ENCODE peak calls at places on chromosomes 11 and 22, in nine cellular contexts. W is left lung, U is kidney, J is GM06990, Z is transverse colon, O is neuronal stem cell, C is HCT116, T is colonic mucosa, V is pancreas. R is an unnamed sample. For H3K36me3, the result is how much of the 10 kb centered on the place peaks cover.

GRCh38 chr22:40044102-40044869 is 49.5 kb downstream of the FAM83F start:
- DNase-seq in W (peak), Z (peak), O (peak), T (peak), J (peak), C (peak), V (peak), U (peak), R (peak)

GRCh38 chr11:32615422-32615821 is 31.8 kb downstream of the EIF3M start:
- DNase-seq in T (no peak), C (no peak), W (no peak), U (no peak), J (no peak), O (no peak), V (no peak), Z (no peak), R (no peak)

GRCh38 chr11:103202048-103202651 is 92.9 kb downstream of the DYNC2H1 start:
- DNase-seq in O (peak), W (no peak), U (no peak), T (no peak), V (no peak), J (no peak), C (peak), Z (no peak), R (no peak)

GRCh38 chr11:30092518-30092917 is 75.7 kb upstream of the KCNA4 start:
- DNase-seq in W (no peak), V (no peak), Z (no peak), U (no peak), J (no peak), C (no peak), T (no peak), O (no peak), R (no peak)

GRCh38 chr11:4544891-4545290 is at the start of gene OR52M1:
- DNase-seq in J (no peak), W (no peak), T (no peak), O (no peak), Z (no peak), C (no peak), V (no peak), U (no peak), R (no peak)

GRCh38 chr11:29231586-29231985 is 785.2 kb downstream of the KCNA4 start:
- DNase-seq in O (no peak), V (no peak), J (no peak), T (no peak), C (no peak), Z (no peak), W (no peak), U (no peak), R (no peak)

GRCh38 chr11:69930081-69931059 is 111.2 kb upstream of the FGF3 start:
- DNase-seq in W (peak), Z (no peak), J (no peak), O (no peak), U (peak), V (no peak), C (no peak), T (no peak), R (no peak)

GRCh38 chr22:43319661-43320486 is 23.3 kb downstream of the SCUBE1 start:
- DNase-seq in T (no peak), Z (no peak), J (no peak), U (no peak), V (no peak), O (no peak), W (no peak), C (no peak), R (no peak)

GRCh38 chr22:45199723-45200122 is 36.0 kb downstream of the NUP50 start:
- DNase-seq in W (no peak), Z (no peak), T (no peak), O (no peak), V (no peak), U (peak), C (no peak), J (no peak), R (no peak)

GRCh38 chr22:48874956-48875355 is 952.7 kb downstream of the BRD1 start:
- DNase-seq in J (no peak), W (no peak), C (no peak), V (no peak), T (no peak), O (no peak), U (no peak), Z (no peak), R (no peak)

GRCh38 chr22:20952544-20953341 is 14.3 kb upstream of the AIFM3 start:
- DNase-seq in T (peak), O (no peak), J (no peak), U (no peak), V (no peak), W (no peak), C (no peak), Z (peak), R (peak)
- H3K36me3 ChIP-seq in T (under half), O (under half), J (under half), U (under half), V (under half), W (under half), C (under half), Z (under half), R (under half)

GRCh38 chr11:501001-501682 is 5.9 kb downstream of the RNH1 start:
- DNase-seq in V (no peak), W (no peak), Z (no peak), O (no peak), U (no peak), C (no peak), T (no peak), J (no peak), R (no peak)
- H3K36me3 ChIP-seq in V (under half), W (under half), Z (under half), O (half or more), U (under half), C (under half), T (under half), J (under half), R (half or more)

DNA sequence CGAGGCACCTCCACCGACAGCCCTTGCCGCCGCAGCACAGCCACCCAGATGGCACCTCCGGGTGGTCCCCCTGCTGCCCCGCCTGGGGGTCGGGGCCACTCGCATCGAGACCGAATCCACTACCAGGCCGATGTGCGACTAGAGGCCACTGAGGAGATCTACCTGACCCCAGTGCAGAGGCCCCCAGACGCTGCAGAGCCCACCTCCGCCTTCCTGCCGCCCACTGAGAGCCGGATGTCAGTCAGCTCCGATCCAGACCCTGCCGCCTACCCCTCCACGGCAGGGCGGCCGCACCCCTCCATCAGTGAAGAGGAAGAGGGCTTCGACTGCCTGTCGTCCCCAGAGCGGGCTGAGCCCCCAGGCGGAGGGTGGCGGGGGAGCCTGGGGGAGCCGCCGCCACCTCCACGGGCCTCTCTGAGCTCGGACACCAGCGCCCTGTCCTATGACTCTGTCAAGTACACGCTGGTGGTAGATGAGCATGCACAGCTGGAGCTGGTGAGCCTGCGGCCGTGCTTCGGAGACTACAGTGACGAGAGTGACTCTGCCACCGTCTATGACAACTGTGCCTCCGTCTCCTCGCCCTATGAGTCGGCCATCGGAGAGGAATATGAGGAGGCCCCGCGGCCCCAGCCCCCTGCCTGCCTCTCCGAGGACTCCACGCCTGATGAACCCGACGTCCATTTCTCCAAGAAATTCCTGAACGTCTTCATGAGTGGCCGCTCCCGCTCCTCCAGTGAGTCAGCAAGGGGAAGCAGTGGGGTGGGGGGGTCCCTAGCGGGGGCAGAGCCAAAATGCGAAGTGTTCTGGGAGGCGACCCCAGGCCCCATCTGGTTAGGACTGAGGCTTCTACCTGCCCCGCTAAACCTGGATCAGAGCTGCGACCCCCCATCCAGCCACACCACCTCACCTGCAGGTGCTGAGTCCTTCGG is 4.4 kb downstream of the FREY1 start:
- DNase-seq in V (no peak), W (no peak), T (no peak), C (no peak), O (no peak), Z (no peak), J (no peak), U (peak), R (no peak)
- H3K36me3 ChIP-seq in V (under half), W (under half), T (under half), C (under half), O (under half), Z (under half), J (under half), U (under half), R (under half)

DNA sequence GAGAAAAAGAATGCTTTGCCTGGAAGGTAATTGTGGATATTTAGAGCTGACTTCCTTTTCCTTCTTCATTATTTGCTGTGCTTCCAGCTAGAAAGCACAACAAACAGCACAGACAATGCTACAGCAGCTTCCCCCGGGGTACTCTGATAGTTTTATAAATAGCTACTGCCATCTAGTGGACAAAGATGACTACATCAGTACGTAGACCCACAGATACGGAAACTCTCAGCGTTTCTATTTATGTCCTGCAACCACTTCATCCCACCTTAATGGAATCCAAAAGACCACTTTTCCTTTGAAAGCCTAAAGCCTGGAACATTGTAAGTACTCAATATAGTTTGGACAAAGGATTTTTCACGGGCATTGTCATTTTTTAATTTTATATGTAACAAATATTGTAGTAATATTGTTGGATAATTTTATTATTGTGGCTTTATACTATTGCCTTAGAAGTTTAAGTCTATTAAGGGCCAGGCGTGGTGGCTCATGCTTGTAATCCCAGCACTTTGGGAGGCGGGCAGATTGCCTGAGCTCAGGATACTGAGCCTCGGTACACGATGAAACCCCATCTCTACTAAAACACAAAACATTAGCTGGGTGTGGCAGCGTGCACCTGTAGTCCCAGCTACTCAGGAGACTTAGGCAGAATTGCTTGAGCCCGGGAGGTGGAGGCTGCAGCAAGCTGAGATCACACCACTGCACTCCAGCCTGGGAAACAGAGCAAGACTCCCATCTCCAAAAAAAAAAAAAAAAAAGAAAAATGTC is 7.5 kb downstream of the HSPA8 start:
- DNase-seq in W (no peak), Z (no peak), J (no peak), V (no peak), O (peak), U (no peak), C (peak), T (no peak), R (peak)
- H3K36me3 ChIP-seq in W (under half), Z (under half), J (under half), V (under half), O (under half), U (under half), C (under half), T (under half), R (under half)

DNA sequence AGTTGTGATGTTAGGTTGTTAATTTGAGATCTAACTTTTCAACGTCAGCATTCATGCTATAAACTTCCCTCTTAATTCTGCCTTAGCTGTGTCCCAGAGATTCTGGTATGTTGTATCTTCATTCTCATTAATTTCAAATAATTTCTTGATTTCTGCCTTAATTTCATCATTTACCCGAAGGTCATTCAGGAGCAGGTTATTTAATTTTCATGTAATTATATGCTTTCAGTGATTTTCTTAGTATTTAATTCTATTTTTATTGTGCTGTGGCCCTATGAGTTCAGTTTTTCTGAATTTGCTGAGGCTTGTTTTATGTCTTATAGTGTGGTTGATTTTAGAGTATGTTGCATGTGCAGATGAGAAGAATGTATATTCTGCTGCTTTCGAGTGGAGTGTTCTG is 28.9 kb downstream of the PI4KA start:
- DNase-seq in C (no peak), V (no peak), T (no peak), U (no peak), O (no peak), J (no peak), W (no peak), Z (no peak), R (no peak)
- H3K36me3 ChIP-seq in C (under half), V (under half), T (under half), U (under half), O (under half), J (under half), W (under half), Z (under half), R (under half)

DNA sequence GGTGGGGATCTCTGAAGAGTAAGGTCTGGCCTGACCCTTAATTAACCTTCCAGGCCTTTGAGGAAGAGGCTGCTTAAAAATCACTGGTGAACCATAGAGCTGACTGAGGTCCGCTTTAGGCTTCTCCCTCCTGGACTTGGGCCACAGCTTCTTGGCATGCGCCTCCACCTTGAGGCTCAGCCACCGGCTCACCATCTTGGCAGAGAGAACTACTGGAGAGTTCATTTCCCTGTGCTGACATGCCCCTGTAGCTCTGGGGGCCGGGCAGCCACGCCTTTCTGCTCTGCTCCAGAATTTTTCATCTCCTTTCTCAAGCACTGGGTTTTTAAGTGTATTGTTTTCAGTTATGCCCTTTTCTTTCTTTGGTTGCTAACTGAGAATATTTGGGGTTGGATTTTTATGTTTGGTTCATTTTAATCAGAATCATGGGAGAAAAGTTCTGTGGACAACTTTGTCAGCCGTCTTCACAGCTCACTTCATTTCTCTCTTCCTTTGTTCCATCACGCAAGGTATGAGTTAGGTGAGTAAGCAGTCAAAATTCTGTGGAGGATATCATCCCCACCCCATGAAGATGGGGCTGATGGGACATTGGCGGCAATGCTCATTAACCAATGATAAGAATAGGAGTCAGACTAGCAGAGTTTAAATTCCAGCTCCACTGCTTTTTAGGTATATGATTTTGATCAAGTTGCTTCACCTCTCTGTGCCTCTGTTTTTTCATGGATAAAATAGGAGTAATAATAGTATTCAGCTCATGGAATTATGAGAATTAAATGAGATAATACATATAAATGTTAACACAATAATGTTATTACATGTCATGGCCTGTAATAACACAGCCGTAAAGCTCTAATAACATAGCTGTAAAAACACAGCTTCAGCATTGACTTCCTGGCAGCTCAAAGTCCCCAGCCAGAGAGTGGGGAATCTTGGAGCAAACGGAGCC is 103.9 kb downstream of the DBX1 start:
- DNase-seq in U (peak), J (no peak), O (no peak), C (no peak), V (peak), W (no peak), T (no peak), Z (peak), R (no peak)
- H3K36me3 ChIP-seq in U (under half), J (under half), O (under half), C (under half), V (under half), W (under half), T (under half), Z (under half), R (half or more)

GRCh38 chr11:118625036-118625690 is 17.7 kb downstream of the PHLDB1 start:
- DNase-seq in U (no peak), C (no peak), O (no peak), Z (no peak), W (no peak), V (no peak), T (no peak), J (no peak), R (no peak)

GRCh38 chr11:118628031-118628430 is 20.6 kb downstream of the PHLDB1 start:
- DNase-seq in W (no peak), J (no peak), Z (no peak), V (no peak), T (no peak), U (no peak), O (no peak), C (no peak), R (no peak)

GRCh38 chr11:118628432-118628831 is 21.0 kb downstream of the PHLDB1 start:
- DNase-seq in J (no peak), C (no peak), W (no peak), T (no peak), V (no peak), O (no peak), Z (no peak), U (no peak), R (no peak)

GRCh38 chr11:118627566-118627965 is 20.2 kb downstream of the PHLDB1 start:
- DNase-seq in O (no peak), C (no peak), Z (no peak), V (no peak), W (no peak), U (peak), J (no peak), T (no peak), R (no peak)

GRCh38 chr11:118625976-118626375 is 18.6 kb downstream of the PHLDB1 start:
- DNase-seq in U (peak), Z (no peak), W (no peak), J (no peak), C (no peak), O (no peak), T (no peak), V (no peak), R (no peak)
- H3K36me3 ChIP-seq in U (under half), Z (under half), W (under half), J (under half), C (under half), O (half or more), T (under half), V (under half), R (under half)

DNA sequence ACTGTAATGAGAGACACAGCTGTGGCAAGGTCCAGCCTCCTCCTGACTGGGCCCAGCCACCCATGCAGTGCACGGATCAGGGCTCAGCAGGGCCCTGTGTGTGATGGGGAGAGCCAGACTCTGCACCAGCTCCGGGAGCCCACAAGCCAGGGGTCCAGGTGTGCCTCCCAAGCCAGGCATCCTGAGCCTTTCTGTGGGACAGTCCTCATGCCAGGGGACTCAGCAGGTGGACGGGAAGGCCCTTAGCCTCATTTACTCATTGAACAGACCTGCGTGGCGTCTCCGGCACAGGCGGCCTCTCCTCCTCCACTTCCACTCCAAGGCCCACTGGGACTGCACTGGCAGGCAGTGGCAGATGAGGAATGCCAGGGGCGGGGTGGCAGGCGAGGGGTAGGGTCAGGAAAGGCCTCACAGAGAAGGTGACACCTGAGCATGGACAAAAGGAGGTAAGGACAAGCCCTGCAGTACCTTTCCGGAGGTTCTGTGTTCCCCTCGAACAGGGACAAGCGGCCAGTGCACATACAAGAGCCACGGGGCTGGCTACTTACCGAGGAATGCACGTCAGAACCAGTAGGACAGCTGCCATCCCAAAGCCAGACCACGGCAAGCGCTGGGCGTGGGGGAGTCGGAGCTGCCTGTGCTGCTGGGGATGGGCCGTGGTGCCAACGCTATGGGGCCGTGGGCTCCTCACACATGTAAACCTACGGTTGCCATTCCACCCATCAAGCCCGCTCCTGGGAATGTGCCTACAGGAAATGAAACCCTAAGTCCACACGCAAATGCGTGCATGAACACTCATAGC is 52.7 kb downstream of the IGF2 start:
- DNase-seq in U (no peak), C (no peak), V (no peak), J (no peak), T (no peak), O (no peak), W (no peak), Z (no peak), R (no peak)
- H3K36me3 ChIP-seq in U (under half), C (under half), V (under half), J (under half), T (under half), O (under half), W (under half), Z (under half), R (under half)

DNA sequence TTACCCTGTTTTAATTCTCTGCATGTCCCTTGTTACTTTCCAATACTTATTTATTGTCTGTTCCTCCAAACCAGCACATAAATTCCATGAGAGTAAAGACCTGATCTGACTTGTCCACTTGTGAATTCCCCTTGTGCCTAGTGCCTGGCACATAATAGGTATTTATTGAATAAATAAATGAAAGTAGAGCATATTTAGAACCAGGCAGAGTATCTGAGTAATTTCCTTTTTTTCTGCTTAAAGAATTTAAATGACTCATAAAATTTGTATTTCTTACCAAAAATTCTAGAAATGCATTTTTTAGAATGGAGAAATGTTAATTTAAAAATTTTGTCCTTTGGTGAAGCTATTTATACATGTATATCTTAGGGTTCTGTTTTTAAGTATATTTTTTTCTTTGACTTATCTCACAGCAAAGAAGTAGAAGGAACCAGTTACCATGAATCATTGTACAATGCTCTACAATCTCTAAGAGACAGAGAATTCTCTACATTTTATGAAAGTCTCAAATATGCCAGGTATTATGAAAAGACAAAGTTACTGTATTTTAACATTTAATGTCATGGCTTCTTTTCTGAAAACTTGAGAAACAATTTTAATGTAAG is 96.8 kb downstream of the ATM start:
- DNase-seq in Z (no peak), J (no peak), C (no peak), T (no peak), U (no peak), O (no peak), V (no peak), W (no peak), R (no peak)
- H3K36me3 ChIP-seq in Z (under half), J (under half), C (under half), T (under half), U (under half), O (under half), V (under half), W (under half), R (under half)

R was measured in SJCRH30.